ENCODE peak calls at places on chromosomes 13 and 19, in five cellular contexts. U, H, V, W and T are unnamed samples.

GRCh38 chr13:30679483-30680330 is 55.6 kb upstream of the ALOX5AP start:
- DNase-seq in U (no peak), H (peak), V (no peak), W (peak), T (peak)

GRCh38 chr19:3324405-3324856 is 42.0 kb upstream of the NFIC start:
- DNase-seq in U (peak), H (peak), V (no peak), W (peak), T (no peak)

GRCh38 chr13:101648766-101649489 is 196.5 kb downstream of the ITGBL1 start:
- DNase-seq in U (no peak), H (no peak), V (no peak), W (no peak), T (no peak)

GRCh38 chr13:73913043-73913740 is 221.0 kb downstream of the KLF12 start:
- DNase-seq in U (no peak), H (peak), V (no peak), W (peak), T (peak)

GRCh38 chr19:13968999-13969398 is 16.7 kb downstream of the DCAF15 start:
- DNase-seq in U (no peak), H (no peak), V (no peak), W (no peak), T (no peak)

GRCh38 chr13:21537105-21537504 is 66.9 kb downstream of the MICU2 start:
- DNase-seq in U (no peak), H (peak), V (no peak), W (peak), T (peak)

GRCh38 chr19:6678690-6679109 is 8.7 kb upstream of the TNFSF14 start:
- DNase-seq in U (no peak), H (no peak), V (no peak), W (no peak), T (peak)

GRCh38 chr19:7852851-7853759 is 21.1 kb downstream of the PRR36 start:
- DNase-seq in U (peak), H (peak), V (no peak), W (peak), T (peak)

GRCh38 chr13:100517135-100517534 is 71.5 kb downstream of the GGACT start:
- DNase-seq in U (peak), H (no peak), V (no peak), W (no peak), T (peak)

GRCh38 chr13:78192721-78193120 is 274.1 kb upstream of the EDNRB start:
- DNase-seq in U (no peak), H (no peak), V (no peak), W (no peak), T (peak)

GRCh38 chr19:5454743-5455142 is 474 bp upstream of the ZNRF4 start:
- DNase-seq in U (no peak), H (no peak), V (no peak), W (no peak), T (no peak)

GRCh38 chr13:26784704-26785639 is 24.4 kb upstream of the GPR12 start:
- DNase-seq in U (no peak), H (no peak), V (no peak), W (no peak), T (no peak)

GRCh38 chr19:37304190-37304883 is 66.6 kb upstream of the ZNF527 start:
- DNase-seq in U (peak), H (no peak), V (no peak), W (no peak), T (no peak)

GRCh38 chr13:53127378-53127777 is 98.8 kb downstream of the OLFM4 start:
- DNase-seq in U (no peak), H (no peak), V (no peak), W (no peak), T (no peak)

GRCh38 chr19:34556500-34556899 is 74.9 kb downstream of the WTIP start:
- DNase-seq in U (no peak), H (peak), V (no peak), W (peak), T (peak)

GRCh38 chr19:34549833-34550232 is 68.3 kb downstream of the WTIP start:
- DNase-seq in U (no peak), H (no peak), V (no peak), W (no peak), T (no peak)

GRCh38 chr19:34559045-34559444 is 77.5 kb downstream of the WTIP start:
- DNase-seq in U (no peak), H (no peak), V (no peak), W (no peak), T (no peak)

GRCh38 chr19:34560229-34560628 is 78.7 kb downstream of the WTIP start:
- DNase-seq in U (no peak), H (no peak), V (no peak), W (no peak), T (no peak)

GRCh38 chr19:34555447-34555846 is 73.9 kb downstream of the WTIP start:
- DNase-seq in U (no peak), H (peak), V (no peak), W (peak), T (peak)
- TF ChIP-seq CTCF in U (no peak), H (peak), V (peak), W (peak), T (peak)

GRCh38 chr19:15047680-15048079 is 1.6 kb upstream of the CASP14 start:
- DNase-seq in U (no peak), H (no peak), V (no peak), W (no peak), T (no peak)

GRCh38 chr19:15048128-15048527 is 1.2 kb upstream of the CASP14 start:
- DNase-seq in U (no peak), H (no peak), V (no peak), W (no peak), T (no peak)

GRCh38 chr19:15050639-15051038 is 1.4 kb downstream of the CASP14 start:
- DNase-seq in U (no peak), H (no peak), V (no peak), W (no peak), T (no peak)

DNA sequence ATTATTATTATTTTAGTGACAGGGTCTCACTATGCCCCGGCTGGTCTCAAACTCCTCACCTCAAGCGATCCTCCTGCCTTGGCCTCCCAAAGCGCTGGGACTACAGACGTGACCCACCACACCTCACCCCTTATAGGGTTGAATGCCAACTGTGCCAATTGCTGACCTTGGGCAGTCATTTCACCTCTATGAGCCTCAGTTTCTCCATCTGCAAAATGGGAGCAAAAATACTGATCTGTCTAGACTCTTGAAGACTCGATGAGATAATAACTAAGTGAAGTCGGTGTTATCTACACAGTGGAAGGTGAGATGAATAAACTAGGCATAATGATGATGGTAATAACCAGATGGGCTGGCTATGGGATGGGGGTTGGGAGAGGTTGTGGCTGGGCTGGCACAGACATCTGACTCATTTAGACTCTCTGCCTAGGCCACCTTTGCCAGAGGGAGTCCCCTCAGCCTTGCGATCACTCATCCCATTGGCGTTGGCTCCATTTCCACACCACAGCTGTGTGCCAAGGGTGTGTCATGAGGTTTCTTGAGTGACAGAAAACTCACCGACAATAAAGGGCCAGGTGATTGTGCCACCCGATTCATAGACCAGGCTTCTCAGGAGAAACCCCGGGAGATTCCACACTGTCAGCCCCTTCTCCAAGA is at the start of gene CASP14:
- DNase-seq in U (no peak), H (no peak), V (no peak), W (no peak), T (no peak)
- H3K4me3 ChIP-seq in U (no peak), H (no peak), V (no peak), W (no peak), T (no peak)

DNA sequence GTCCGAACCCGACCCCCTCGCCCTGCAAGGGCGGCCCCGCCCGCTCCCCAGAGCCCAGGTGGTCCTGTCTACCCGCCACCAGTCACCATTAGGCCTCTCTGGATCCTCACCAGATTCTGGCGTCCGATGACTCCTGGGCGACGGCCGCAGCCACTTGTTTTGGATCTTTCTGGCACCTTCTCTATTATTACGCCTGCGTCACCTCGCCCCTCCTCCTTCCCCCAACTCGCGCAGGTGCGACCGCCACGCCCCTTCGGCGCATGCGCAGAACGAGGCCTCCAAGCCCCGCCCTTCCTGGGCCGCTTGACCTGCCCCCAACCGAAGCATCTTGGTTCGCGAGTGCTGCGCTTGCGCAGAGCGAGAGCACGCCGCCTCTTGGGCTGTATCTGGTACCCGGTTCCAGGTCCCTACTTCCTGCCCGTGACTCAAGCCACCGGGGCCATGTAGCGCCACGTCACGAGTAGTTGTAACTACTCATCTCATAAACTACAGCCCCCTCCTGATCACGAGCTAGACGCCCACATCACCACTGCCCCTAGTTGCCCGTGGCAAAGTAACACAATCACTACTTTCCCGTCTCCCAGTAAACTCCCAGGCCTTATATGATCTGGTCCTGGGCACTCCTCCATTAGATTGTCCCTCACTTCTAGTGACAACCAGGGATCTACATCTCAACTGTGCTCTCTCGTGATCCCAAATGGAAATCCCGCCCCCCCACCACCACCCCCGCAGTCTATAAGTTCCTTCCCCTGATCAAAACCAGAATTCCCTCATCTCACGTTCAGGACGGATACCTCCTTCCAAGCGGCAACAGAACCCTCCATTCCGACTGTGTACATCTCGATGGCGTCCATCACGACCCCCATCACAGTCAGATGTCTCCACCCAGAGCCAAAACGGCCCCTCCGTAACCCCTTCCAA is at the start of gene DEDD2:
- DNase-seq in U (peak), H (peak), V (peak), W (peak), T (peak)
- TF ChIP-seq CTCF in U (no peak), H (no peak), V (peak), W (no peak), T (no peak)

GRCh38 chr19:22784051-22784450 is at the start of gene ZNF99:
- DNase-seq in U (no peak), H (no peak), V (peak), W (no peak), T (no peak)

GRCh38 chr19:22783651-22784050 is 300 bp downstream of the ZNF99 start:
- DNase-seq in U (no peak), H (no peak), V (no peak), W (no peak), T (no peak)
- H3K4me3 ChIP-seq in U (no peak), H (no peak), V (peak), W (no peak), T (no peak)

DNA sequence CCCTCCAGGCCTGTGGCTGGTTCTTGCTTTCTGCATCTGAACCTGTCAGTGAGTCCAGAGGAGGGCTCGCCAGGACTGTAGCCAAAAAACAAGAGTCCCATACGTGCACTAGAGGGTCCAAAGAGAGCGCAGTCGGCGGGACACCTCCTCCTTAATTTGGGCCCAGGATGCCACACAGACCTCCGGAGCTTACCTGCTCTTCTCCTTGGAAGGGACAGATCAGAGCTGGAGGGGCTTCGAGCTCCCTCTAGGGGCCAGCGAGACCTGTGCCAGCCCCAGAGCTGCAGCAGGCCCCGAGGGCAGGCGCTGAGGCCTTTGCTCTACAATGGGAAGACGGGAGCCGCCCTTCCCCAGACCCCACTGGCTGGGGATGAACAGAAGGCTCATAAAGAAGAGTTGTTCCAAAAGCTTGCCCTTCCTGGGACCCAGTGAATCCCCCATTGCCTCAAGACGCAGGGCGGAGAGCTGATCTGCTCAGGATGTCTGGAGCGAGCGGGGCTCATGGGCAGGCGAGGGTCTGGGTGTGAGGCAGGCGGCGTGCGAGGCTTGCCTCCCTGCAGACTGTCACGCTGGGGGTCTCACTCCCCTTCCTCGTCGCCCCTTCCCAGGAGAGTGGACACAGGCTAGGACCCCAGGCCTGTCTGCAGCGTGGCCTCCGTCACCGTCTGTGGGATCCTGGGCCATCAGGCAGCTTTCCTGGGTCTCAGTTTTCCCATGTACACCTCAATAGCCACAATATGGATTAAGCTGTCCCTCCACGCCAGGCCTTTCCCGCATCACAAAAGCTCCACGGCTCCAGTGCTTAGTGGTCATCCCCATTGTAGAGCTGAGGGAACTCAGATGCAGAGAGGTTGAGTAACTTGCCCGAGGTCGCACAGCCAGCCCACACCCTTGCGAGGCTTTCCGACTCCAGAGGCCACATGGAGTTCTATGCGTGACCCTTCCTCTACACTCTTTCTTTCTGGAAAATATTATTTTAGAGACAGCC is 46.9 kb upstream of the VSTM2B start:
- DNase-seq in U (no peak), H (no peak), V (no peak), W (no peak), T (no peak)
- TF ChIP-seq CTCF in U (no peak), H (no peak), V (peak), W (no peak), T (no peak)

GRCh38 chr13:24110011-24110410 is 50.5 kb upstream of the SPATA13 start:
- DNase-seq in U (no peak), H (no peak), V (no peak), W (no peak), T (no peak)

GRCh38 chr13:24106429-24106828 is 54.1 kb upstream of the SPATA13 start:
- DNase-seq in U (no peak), H (no peak), V (no peak), W (no peak), T (no peak)

GRCh38 chr13:24107955-24108614 is 52.4 kb upstream of the SPATA13 start:
- DNase-seq in U (no peak), H (no peak), V (no peak), W (no peak), T (no peak)

GRCh38 chr13:24104723-24105122 is 55.8 kb upstream of the SPATA13 start:
- DNase-seq in U (no peak), H (no peak), V (no peak), W (no peak), T (no peak)

DNA sequence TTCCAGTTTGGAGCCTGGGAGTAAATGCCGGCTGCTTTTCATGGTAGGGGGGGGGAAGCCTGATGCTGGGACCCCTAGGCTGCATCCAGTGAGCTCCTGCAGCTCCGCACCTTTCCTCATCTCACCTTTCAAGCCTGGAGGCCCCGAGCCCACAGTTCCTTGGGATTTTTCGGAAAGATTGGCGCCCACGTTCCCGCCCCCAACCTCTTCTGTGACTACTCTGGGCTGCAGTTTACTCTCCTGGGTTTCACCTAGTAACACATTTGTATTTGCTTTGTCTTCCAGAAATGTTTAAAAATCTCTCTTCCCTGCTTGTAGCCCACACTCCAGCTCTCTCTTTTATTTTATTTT is 51.9 kb upstream of the SPATA13 start:
- DNase-seq in U (no peak), H (no peak), V (no peak), W (no peak), T (no peak)
- H3K4me3 ChIP-seq in U (no peak), H (no peak), V (no peak), W (no peak), T (no peak)